ENCODE peak calls at places on chromosomes 13 and 19, in four cellular contexts. One of them, this sample, is unnamed.

GRCh38 chr19:15551183-15552004 is 43.1 kb downstream of the CYP4F22 start:
- DNase-seq in WTC11: peak; percentile 95
- DNase-seq in HepG2: peak; percentile 38
- DNase-seq in K562: peak; percentile 86
- DNase-seq in this sample: peak; percentile 78

GRCh38 chr13:72126424-72126823 is 259.4 kb upstream of the DACH1 start:
- DNase-seq in WTC11: no peak
- DNase-seq in HepG2: no peak
- DNase-seq in K562: no peak
- DNase-seq in this sample: no peak

GRCh38 chr13:112893570-112894422 is 75.2 kb upstream of the MCF2L start:
- DNase-seq in WTC11: peak; percentile 67
- DNase-seq in HepG2: peak; percentile 76
- DNase-seq in K562: peak; percentile 84
- DNase-seq in this sample: peak; percentile 71

GRCh38 chr13:53873558-53873957 is 844.9 kb downstream of the OLFM4 start:
- DNase-seq in WTC11: peak; percentile 64
- DNase-seq in HepG2: no peak
- DNase-seq in K562: no peak
- DNase-seq in this sample: no peak

GRCh38 chr19:24062222-24062621 is 24.8 kb upstream of the ZNF254 start:
- DNase-seq in WTC11: no peak
- DNase-seq in HepG2: no peak
- DNase-seq in K562: no peak
- DNase-seq in this sample: no peak

GRCh38 chr13:90281709-90282108 is 1065.8 kb upstream of the MIR17HG start:
- DNase-seq in WTC11: no peak
- DNase-seq in HepG2: no peak
- DNase-seq in K562: no peak
- DNase-seq in this sample: no peak

GRCh38 chr13:105774739-105775460 is 760.6 kb downstream of the EFNB2 start:
- DNase-seq in WTC11: no peak
- DNase-seq in HepG2: peak; percentile 43
- DNase-seq in K562: no peak
- DNase-seq in this sample: no peak

GRCh38 chr13:70723732-70724131 is 615.5 kb upstream of the KLHL1 start:
- DNase-seq in WTC11: no peak
- DNase-seq in HepG2: peak; percentile 5
- DNase-seq in K562: no peak
- DNase-seq in this sample: peak; percentile 33

GRCh38 chr19:54096642-54097106 is 3.9 kb downstream of the OSCAR start:
- DNase-seq in WTC11: peak; percentile 44
- DNase-seq in HepG2: no peak
- DNase-seq in K562: peak; percentile 57
- DNase-seq in this sample: no peak

GRCh38 chr13:110819203-110820014 is 95.5 kb downstream of the ANKRD10 start:
- DNase-seq in WTC11: peak; percentile 84
- DNase-seq in HepG2: peak; percentile 54
- DNase-seq in K562: peak; percentile 83
- DNase-seq in this sample: peak; percentile 75

GRCh38 chr13:96700657-96701056 is 293.6 kb downstream of the OXGR1 start:
- DNase-seq in WTC11: no peak
- DNase-seq in HepG2: no peak
- DNase-seq in K562: no peak
- DNase-seq in this sample: no peak

GRCh38 chr13:46343279-46343949 is 43.6 kb downstream of the RUBCNL start:
- DNase-seq in WTC11: no peak
- DNase-seq in HepG2: no peak
- DNase-seq in K562: peak; percentile 22
- DNase-seq in this sample: no peak

GRCh38 chr13:98141938-98142426 is 912 bp upstream of the FARP1 start:
- DNase-seq in WTC11: peak; percentile 39
- DNase-seq in HepG2: no peak
- DNase-seq in K562: no peak
- DNase-seq in this sample: no peak

GRCh38 chr13:99316657-99317244 is 9.6 kb upstream of the GPR183 start:
- DNase-seq in WTC11: no peak
- DNase-seq in HepG2: no peak
- DNase-seq in K562: no peak
- DNase-seq in this sample: no peak

GRCh38 chr13:20901668-20902437 is 693 bp downstream of the XPO4 start:
- DNase-seq in WTC11: peak; percentile 28
- DNase-seq in HepG2: peak; percentile 54
- DNase-seq in K562: peak; percentile 64
- DNase-seq in this sample: peak; percentile 41

GRCh38 chr13:99977334-99977911 is 4.2 kb upstream of the ZIC2 start:
- DNase-seq in WTC11: no peak
- DNase-seq in HepG2: peak; percentile 30
- DNase-seq in K562: no peak
- DNase-seq in this sample: no peak

GRCh38 chr13:66965146-66965545 is 265.0 kb downstream of the PCDH9 start:
- DNase-seq in WTC11: no peak
- DNase-seq in HepG2: no peak
- DNase-seq in K562: no peak
- DNase-seq in this sample: no peak

GRCh38 chr13:20550799-20551198 is 16.2 kb upstream of the IFT88 start:
- DNase-seq in WTC11: no peak
- DNase-seq in HepG2: peak; percentile 23
- DNase-seq in K562: no peak
- DNase-seq in this sample: no peak

GRCh38 chr19:33928458-33928950 is 131.8 kb downstream of the KCTD15 start:
- DNase-seq in WTC11: no peak
- DNase-seq in HepG2: no peak
- DNase-seq in K562: no peak
- DNase-seq in this sample: no peak

GRCh38 chr19:37594982-37595382 is 306 bp downstream of the ZNF540 start:
- DNase-seq in WTC11: peak; percentile 50
- DNase-seq in HepG2: no peak
- DNase-seq in K562: no peak
- DNase-seq in this sample: no peak

GRCh38 chr13:62387642-62388041 is 972.0 kb upstream of the PCDH20 start:
- DNase-seq in WTC11: no peak
- DNase-seq in HepG2: no peak
- DNase-seq in K562: no peak
- DNase-seq in this sample: peak; percentile 46

GRCh38 chr19:15280915-15281683 is 48.9 kb upstream of the EPHX3 start:
- DNase-seq in WTC11: no peak
- DNase-seq in HepG2: peak; percentile 55
- DNase-seq in K562: peak; percentile 39
- DNase-seq in this sample: peak; percentile 58

GRCh38 chr13:68261105-68261504 is 1031.0 kb upstream of the PCDH9 start:
- DNase-seq in WTC11: peak; percentile 64
- DNase-seq in HepG2: peak; percentile 1
- DNase-seq in K562: no peak
- DNase-seq in this sample: peak; percentile 45

GRCh38 chr19:18995804-18996241 is 37.5 kb downstream of the SUGP2 start:
- DNase-seq in WTC11: peak; percentile 74
- DNase-seq in HepG2: peak; percentile 57
- DNase-seq in K562: peak; percentile 77
- DNase-seq in this sample: peak; percentile 86
- TF ChIP-seq SP1 in WTC11: no peak
- TF ChIP-seq SP1 in HepG2: no peak
- TF ChIP-seq SP1 in K562: no peak
- TF ChIP-seq SP1 in this sample: no peak

GRCh38 chr19:46975918-46976782 is 43.5 kb upstream of the NPAS1 start:
- DNase-seq in WTC11: peak; percentile 40
- DNase-seq in HepG2: peak; percentile 70
- DNase-seq in K562: no peak
- DNase-seq in this sample: peak; percentile 38

GRCh38 chr19:46974181-46974580 is 45.5 kb upstream of the NPAS1 start:
- DNase-seq in WTC11: no peak
- DNase-seq in HepG2: no peak
- DNase-seq in K562: no peak
- DNase-seq in this sample: no peak

GRCh38 chr19:46976845-46977320 is 42.8 kb upstream of the NPAS1 start:
- DNase-seq in WTC11: peak; percentile 49
- DNase-seq in HepG2: no peak
- DNase-seq in K562: peak; percentile 74
- DNase-seq in this sample: no peak

GRCh38 chr19:46977548-46977947 is 42.1 kb upstream of the NPAS1 start:
- DNase-seq in WTC11: no peak
- DNase-seq in HepG2: no peak
- DNase-seq in K562: no peak
- DNase-seq in this sample: no peak

GRCh38 chr19:46975011-46975917 is 44.4 kb upstream of the NPAS1 start:
- DNase-seq in WTC11: no peak
- DNase-seq in HepG2: no peak
- DNase-seq in K562: no peak
- DNase-seq in this sample: no peak
- TF ChIP-seq ELF4 in WTC11: no peak
- TF ChIP-seq ELF4 in HepG2: no peak
- TF ChIP-seq ELF4 in K562: no peak
- TF ChIP-seq ELF4 in this sample: no peak

GRCh38 chr13:23411706-23412105 is 21.8 kb downstream of the SACS start:
- DNase-seq in WTC11: no peak
- DNase-seq in HepG2: no peak
- DNase-seq in K562: no peak
- DNase-seq in this sample: no peak

GRCh38 chr13:23418776-23419683 is 14.5 kb downstream of the SACS start:
- DNase-seq in WTC11: no peak
- DNase-seq in HepG2: no peak
- DNase-seq in K562: no peak
- DNase-seq in this sample: no peak

GRCh38 chr13:23411220-23411619 is 22.3 kb downstream of the SACS start:
- DNase-seq in WTC11: no peak
- DNase-seq in HepG2: no peak
- DNase-seq in K562: no peak
- DNase-seq in this sample: no peak

DNA sequence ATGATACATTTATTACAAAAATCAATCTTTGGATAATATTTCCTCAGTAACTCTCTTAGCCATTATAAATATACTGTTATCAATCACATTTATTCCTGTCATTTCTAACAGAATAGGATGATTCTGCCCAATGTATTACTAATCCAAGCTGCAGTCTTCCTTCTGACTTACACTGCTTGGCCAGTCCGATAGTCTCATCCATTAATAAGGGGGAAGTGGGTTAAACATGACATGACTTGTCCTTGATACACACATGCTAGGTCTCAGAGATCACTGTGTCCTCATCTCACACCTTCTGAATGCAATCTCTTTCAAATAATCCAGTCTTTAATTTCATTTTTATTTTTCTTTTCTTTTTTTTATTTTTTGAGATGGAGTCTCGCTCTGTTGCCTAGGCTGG is 18.8 kb downstream of the SACS start:
- DNase-seq in WTC11: no peak
- DNase-seq in HepG2: no peak
- DNase-seq in K562: no peak
- DNase-seq in this sample: no peak
- TF ChIP-seq SP1 in WTC11: no peak
- TF ChIP-seq SP1 in HepG2: no peak
- TF ChIP-seq SP1 in K562: no peak
- TF ChIP-seq SP1 in this sample: no peak

DNA sequence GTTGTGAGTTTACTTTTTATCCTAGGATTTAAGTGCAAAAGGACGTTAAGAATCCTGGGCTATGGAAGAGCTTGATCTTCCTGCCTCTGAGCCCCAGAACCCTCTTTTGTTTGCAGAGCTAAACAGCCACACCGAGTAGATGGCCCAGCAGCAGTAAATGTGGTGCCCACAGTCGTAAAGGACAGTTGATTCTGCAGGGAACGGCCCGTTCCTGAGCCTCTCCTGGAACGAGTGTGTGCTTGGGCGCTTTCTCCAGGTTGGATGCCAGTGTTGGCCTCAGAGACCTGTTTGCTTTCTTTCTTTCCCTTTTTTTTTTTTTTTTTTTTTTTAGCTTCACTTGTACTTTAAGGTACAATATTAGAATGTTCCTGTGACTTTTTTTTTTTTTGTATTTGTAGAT is 41.7 kb downstream of the SPATA13 start:
- DNase-seq in WTC11: no peak
- DNase-seq in HepG2: no peak
- DNase-seq in K562: no peak
- DNase-seq in this sample: no peak
- TF ChIP-seq ELF4 in WTC11: no peak
- TF ChIP-seq ELF4 in HepG2: no peak
- TF ChIP-seq ELF4 in K562: no peak
- TF ChIP-seq ELF4 in this sample: no peak

GRCh38 chr19:12064266-12065099 is at the start of gene ZNF844:
- DNase-seq in WTC11: peak; percentile 98
- DNase-seq in HepG2: peak; percentile 82
- DNase-seq in K562: peak; percentile 88
- DNase-seq in this sample: no peak

GRCh38 chr19:12065100-12065538 is 588 bp downstream of the ZNF844 start:
- DNase-seq in WTC11: no peak
- DNase-seq in HepG2: no peak
- DNase-seq in K562: no peak
- DNase-seq in this sample: no peak
- TF ChIP-seq SP1 in WTC11: no peak
- TF ChIP-seq SP1 in HepG2: no peak
- TF ChIP-seq SP1 in K562: no peak
- TF ChIP-seq SP1 in this sample: no peak

GRCh38 chr13:25691654-25692053 is 319.9 kb downstream of the ATP8A2 start:
- DNase-seq in WTC11: no peak
- DNase-seq in HepG2: no peak
- DNase-seq in K562: no peak
- DNase-seq in this sample: no peak
- TF ChIP-seq ELF4 in WTC11: no peak
- TF ChIP-seq ELF4 in HepG2: no peak
- TF ChIP-seq ELF4 in K562: no peak
- TF ChIP-seq ELF4 in this sample: no peak

GRCh38 chr19:55285225-55285890 is 1.6 kb downstream of the BRSK1 start:
- DNase-seq in WTC11: no peak
- DNase-seq in HepG2: no peak
- DNase-seq in K562: no peak
- DNase-seq in this sample: no peak

GRCh38 chr19:55287361-55288079 is 3.7 kb downstream of the BRSK1 start:
- DNase-seq in WTC11: no peak
- DNase-seq in HepG2: no peak
- DNase-seq in K562: no peak
- DNase-seq in this sample: no peak

GRCh38 chr19:55283548-55284393 is at the start of gene BRSK1:
- DNase-seq in WTC11: peak; percentile 84
- DNase-seq in HepG2: no peak
- DNase-seq in K562: peak; percentile 57
- DNase-seq in this sample: peak; percentile 46

GRCh38 chr19:55279773-55280643 is at the start of gene HSPBP1:
- DNase-seq in WTC11: peak; percentile 99
- DNase-seq in HepG2: peak; percentile 92
- DNase-seq in K562: peak; percentile 94
- DNase-seq in this sample: peak; percentile 97

DNA sequence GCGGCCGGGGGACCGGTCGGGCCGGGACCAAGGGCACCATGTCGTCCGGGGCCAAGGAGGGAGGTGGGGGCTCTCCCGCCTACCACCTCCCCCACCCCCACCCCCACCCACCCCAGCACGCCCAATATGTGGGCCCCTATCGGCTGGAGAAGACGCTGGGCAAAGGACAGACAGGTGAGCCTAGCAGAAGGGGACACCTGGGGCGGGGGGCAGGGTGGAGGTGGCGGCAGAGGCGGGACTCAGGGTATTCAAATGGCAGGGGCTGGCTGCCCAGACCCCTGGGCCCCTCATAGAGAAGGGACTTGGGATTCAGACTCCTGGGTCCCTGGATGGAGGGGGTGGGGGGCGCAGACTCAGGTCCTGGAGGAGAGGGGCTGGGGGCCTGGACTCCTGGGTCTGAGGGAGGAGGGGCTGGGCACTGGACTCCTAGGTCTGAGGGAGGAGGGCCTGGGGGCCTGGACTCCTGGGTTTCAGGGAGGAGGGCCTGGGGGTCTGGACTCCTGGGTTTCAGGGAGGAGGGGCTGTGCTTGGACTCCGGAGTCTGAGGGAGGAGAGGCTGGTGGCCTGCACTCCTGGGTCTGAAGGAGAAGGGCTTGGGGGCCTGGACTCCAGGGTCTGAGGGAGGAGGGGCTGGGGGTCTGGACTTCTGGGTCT is 735 bp downstream of the BRSK1 start:
- DNase-seq in WTC11: peak; percentile 34
- DNase-seq in HepG2: no peak
- DNase-seq in K562: no peak
- DNase-seq in this sample: no peak
- TF ChIP-seq SP1 in WTC11: no peak
- TF ChIP-seq SP1 in HepG2: no peak
- TF ChIP-seq SP1 in K562: no peak
- TF ChIP-seq SP1 in this sample: no peak

This sample was measured in HEK293T.